ENCODE peak calls at places on chromosomes 12 and 14, in six cellular contexts. G is IMR-90, B is breast epithelium, W is AG04450, S is transverse colon, X is A549. N is an unnamed sample.

GRCh38 chr14:81474156-81474492 is 59.5 kb downstream of the SEL1L start:
- DNase-seq in G (no peak), B (no peak), W (no peak), S (no peak), X (no peak), N (no peak)

GRCh38 chr12:28057856-28058615 is 85.5 kb upstream of the PTHLH start:
- DNase-seq in G (peak; percentile 25), B (no peak), W (no peak), S (no peak), X (no peak), N (no peak)

GRCh38 chr12:3571323-3571722 is 80.3 kb downstream of the PRMT8 start:
- DNase-seq in G (no peak), B (no peak), W (no peak), S (no peak), X (no peak), N (no peak)

GRCh38 chr14:23115492-23115850 is 3.6 kb downstream of the CEBPE start:
- DNase-seq in G (no peak), B (no peak), W (no peak), S (no peak), X (no peak), N (no peak)

GRCh38 chr14:50846171-50846880 is 15.4 kb upstream of the NIN start:
- DNase-seq in G (peak; percentile 92), B (no peak), W (peak; percentile 65), S (no peak), X (no peak), N (peak; percentile 72)

GRCh38 chr14:55979096-55979495 is 139.1 kb upstream of the PELI2 start:
- DNase-seq in G (no peak), B (no peak), W (no peak), S (no peak), X (no peak), N (no peak)

GRCh38 chr14:104955396-104955770 is 22.8 kb downstream of the AHNAK2 start:
- DNase-seq in G (no peak), B (no peak), W (no peak), S (no peak), X (no peak), N (no peak)

GRCh38 chr12:6612247-6612646 is 5.1 kb upstream of the CHD4 start:
- DNase-seq in G (no peak), B (no peak), W (no peak), S (no peak), X (no peak), N (no peak)

GRCh38 chr14:61284001-61284400 is 2.9 kb upstream of the TMEM30B start:
- DNase-seq in G (no peak), B (no peak), W (no peak), S (no peak), X (no peak), N (no peak)

GRCh38 chr14:66228267-66228970 is 257.8 kb upstream of the CCDC196 start:
- DNase-seq in G (no peak), B (no peak), W (no peak), S (no peak), X (no peak), N (peak; percentile 36)

GRCh38 chr14:24784981-24785380 is 151.0 kb upstream of the GZMB start:
- DNase-seq in G (no peak), B (no peak), W (no peak), S (no peak), X (no peak), N (no peak)

GRCh38 chr12:70692681-70693288 is 55.6 kb upstream of the PTPRB start:
- DNase-seq in G (peak; percentile 29), B (no peak), W (no peak), S (no peak), X (peak; percentile 17), N (peak; percentile 68)

GRCh38 chr12:6829532-6830220 is 1.5 kb downstream of the P3H3 start:
- DNase-seq in G (peak; percentile 43), B (no peak), W (no peak), S (no peak), X (peak; percentile 64), N (no peak)

GRCh38 chr12:112148031-112148513 is 22.7 kb downstream of the TRAFD1 start:
- DNase-seq in G (peak; percentile 79), B (no peak), W (peak; percentile 56), S (no peak), X (no peak), N (peak; percentile 82)

GRCh38 chr14:38824691-38825090 is 278.3 kb downstream of the SEC23A start:
- DNase-seq in G (no peak), B (no peak), W (no peak), S (no peak), X (no peak), N (peak; percentile 3)

GRCh38 chr14:76539130-76539529 is 163.2 kb downstream of the ESRRB start:
- DNase-seq in G (no peak), B (no peak), W (no peak), S (no peak), X (no peak), N (no peak)

DNA sequence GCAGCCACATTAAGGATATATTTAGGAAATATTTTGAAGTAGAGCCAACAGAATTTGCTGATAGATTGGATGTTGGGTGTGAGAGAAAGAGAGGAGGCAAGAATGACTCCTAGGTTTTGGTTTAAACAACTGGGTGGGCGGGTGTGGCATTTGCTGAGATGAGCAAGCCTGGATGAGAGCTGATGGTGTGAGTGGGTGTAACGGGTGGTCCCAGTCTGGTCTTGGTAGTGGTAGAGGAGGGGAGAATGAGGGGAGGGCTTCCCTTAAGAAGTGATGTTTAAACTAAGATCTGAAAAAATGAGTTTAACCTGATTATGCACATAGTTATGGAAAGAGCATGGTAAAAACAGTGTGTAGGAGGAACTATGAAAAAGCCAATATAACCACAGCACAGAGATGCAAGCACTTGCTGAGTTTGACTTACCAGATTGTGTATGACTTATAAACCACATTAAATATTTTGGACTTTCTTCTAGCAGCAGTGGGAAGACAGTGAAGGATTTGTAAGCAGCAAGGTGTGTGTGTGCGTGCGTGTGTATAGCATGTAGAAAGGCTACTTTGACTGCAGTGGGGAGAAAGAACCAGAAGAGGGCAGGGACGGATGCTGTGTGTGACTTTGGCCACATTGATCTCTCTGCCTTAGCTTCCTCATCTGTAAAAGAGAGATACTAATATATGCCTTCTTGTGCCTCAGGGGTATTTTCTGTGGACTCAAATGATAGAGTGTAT is 139.7 kb downstream of the PRIMA1 start:
- DNase-seq in G (no peak), B (no peak), W (no peak), S (no peak), X (peak; percentile 3), N (no peak)
- TF ChIP-seq CTCF in G (no peak), B (peak; percentile 35), W (no peak), S (no peak), X (no peak), N (no peak)

GRCh38 chr12:65965358-65965757 is 141.1 kb downstream of the HMGA2 start:
- DNase-seq in G (peak; percentile 93), B (no peak), W (peak; percentile 62), S (no peak), X (no peak), N (no peak)

GRCh38 chr12:65968889-65969509 is 144.7 kb downstream of the HMGA2 start:
- DNase-seq in G (no peak), B (no peak), W (no peak), S (no peak), X (no peak), N (no peak)

GRCh38 chr12:65966852-65967593 is 142.7 kb downstream of the HMGA2 start:
- DNase-seq in G (no peak), B (no peak), W (no peak), S (no peak), X (no peak), N (no peak)

GRCh38 chr12:65968359-65968758 is 144.1 kb downstream of the HMGA2 start:
- DNase-seq in G (no peak), B (no peak), W (no peak), S (no peak), X (no peak), N (peak; percentile 50)

GRCh38 chr12:65967696-65968095 is 143.4 kb downstream of the HMGA2 start:
- DNase-seq in G (no peak), B (no peak), W (no peak), S (no peak), X (no peak), N (no peak)
- H3K4me3 ChIP-seq in G (no peak overlapping the region), B (no peak overlapping the region), W (no peak overlapping the region), S (no peak overlapping the region), X (no peak overlapping the region), N (no peak overlapping the region)

DNA sequence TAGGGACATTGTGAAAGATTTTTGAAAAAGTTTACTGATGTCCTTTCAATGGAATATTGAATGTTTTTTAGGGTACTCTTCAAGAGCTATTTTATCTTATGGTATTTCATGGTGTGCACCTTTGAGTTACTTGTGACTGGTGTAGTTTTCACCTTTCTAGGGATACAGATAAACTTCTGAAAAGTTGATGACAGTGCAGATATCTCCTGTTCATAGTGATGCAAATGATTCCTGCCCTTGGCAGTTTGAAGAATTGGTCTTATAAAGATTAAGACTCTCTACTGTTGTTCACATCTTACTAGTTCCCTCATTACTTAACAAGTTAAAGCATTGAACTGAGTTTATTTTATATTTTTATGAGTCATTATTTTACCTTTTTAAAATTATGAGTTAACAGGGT is 408.9 kb downstream of the TRHDE start:
- DNase-seq in G (no peak), B (no peak), W (no peak), S (no peak), X (no peak), N (no peak)
- TF ChIP-seq CTCF in G (no peak), B (no peak), W (no peak), S (no peak), X (no peak), N (no peak)

GRCh38 chr12:45232771-45233372 is 17.0 kb downstream of the ANO6 start:
- DNase-seq in G (peak; percentile 98), B (no peak), W (no peak), S (no peak), X (peak; percentile 92), N (peak; percentile 95)

GRCh38 chr12:45235087-45236025 is 19.5 kb downstream of the ANO6 start:
- DNase-seq in G (peak; percentile 69), B (peak; percentile 70), W (no peak), S (no peak), X (peak; percentile 45), N (peak; percentile 57)

GRCh38 chr12:45231515-45232145 is 15.7 kb downstream of the ANO6 start:
- DNase-seq in G (peak; percentile 85), B (no peak), W (no peak), S (no peak), X (no peak), N (peak; percentile 69)

GRCh38 chr12:45232146-45232731 is 16.3 kb downstream of the ANO6 start:
- DNase-seq in G (peak; percentile 25), B (no peak), W (no peak), S (no peak), X (no peak), N (no peak)

GRCh38 chr12:45234134-45234865 is 18.4 kb downstream of the ANO6 start:
- DNase-seq in G (peak; percentile 98), B (no peak), W (peak; percentile 94), S (no peak), X (peak; percentile 84), N (peak; percentile 97)
- H3K4me3 ChIP-seq in G (no peak overlapping the region), B (peak overlapping the region; percentile 1), W (peak overlapping the region; percentile 1), S (no peak overlapping the region), X (peak overlapping the region; percentile 7), N (peak overlapping the region; percentile 19)